ENCODE peak calls at places on chromosome 18, in six cellular contexts. W, C, Q, V, M and U are unnamed samples. For H3K9me3, the result is how much of the 10 kb centered on the place peaks cover.

GRCh38 chr18:50659091-50660003 is 99.5 kb downstream of the MAPK4 start:
- DNase-seq in Q (no peak), C (peak), V (no peak), M (no peak), W (no peak), U (peak)

GRCh38 chr18:57790316-57790715 is 12.8 kb downstream of the ATP8B1 start:
- DNase-seq in M (no peak), Q (no peak), W (no peak), V (no peak), C (no peak), U (no peak)

GRCh38 chr18:14144628-14144895 is 12.3 kb upstream of the ZNF519 start:
- DNase-seq in V (no peak), Q (no peak), C (no peak), W (no peak), M (no peak), U (no peak)

GRCh38 chr18:35026407-35027061 is 14.7 kb upstream of the MAPRE2 start:
- DNase-seq in C (no peak), V (no peak), M (no peak), Q (no peak), W (no peak), U (peak)

GRCh38 chr18:13308369-13308768 is 89.8 kb downstream of the LDLRAD4 start:
- DNase-seq in C (no peak), M (no peak), V (no peak), Q (no peak), W (no peak), U (no peak)

GRCh38 chr18:49876536-49876935 is 63.2 kb upstream of the ACAA2 start:
- DNase-seq in C (no peak), Q (no peak), W (no peak), V (no peak), M (no peak), U (no peak)

GRCh38 chr18:74375999-74376398 is 60.4 kb downstream of the C18orf63 start:
- DNase-seq in W (no peak), C (peak), M (no peak), Q (no peak), V (no peak), U (no peak)

GRCh38 chr18:36141576-36141975 is 11.9 kb downstream of the ELP2 start:
- DNase-seq in Q (no peak), M (no peak), C (no peak), V (no peak), W (no peak), U (no peak)

GRCh38 chr18:80067897-80068296 is 33.7 kb downstream of the RBFA start:
- DNase-seq in M (no peak), Q (no peak), W (no peak), V (no peak), C (no peak), U (no peak)

GRCh38 chr18:22709288-22710060 is 223.7 kb upstream of the RBBP8 start:
- DNase-seq in M (no peak), V (no peak), W (peak), Q (no peak), C (no peak), U (no peak)

GRCh38 chr18:22710628-22711380 is 222.3 kb upstream of the RBBP8 start:
- DNase-seq in W (peak), C (peak), M (peak), V (no peak), Q (no peak), U (peak)

GRCh38 chr18:55878224-55878623 is 290.2 kb upstream of the TCF4 start:
- DNase-seq in W (no peak), V (no peak), M (no peak), Q (no peak), C (no peak), U (no peak)

GRCh38 chr18:3248670-3249359 is 1.2 kb downstream of the MYL12A start:
- DNase-seq in V (peak), W (no peak), C (no peak), M (no peak), Q (no peak), U (no peak)

GRCh38 chr18:76450912-76451421 is 44.1 kb downstream of the ZNF516 start:
- DNase-seq in C (no peak), Q (peak), V (peak), W (no peak), M (peak), U (peak)

GRCh38 chr18:75864816-75865215 is 437.3 kb upstream of the SMIM21 start:
- DNase-seq in M (no peak), C (no peak), W (no peak), V (no peak), Q (no peak), U (no peak)

GRCh38 chr18:35344736-35345459 is 678 bp upstream of the ZNF24 start:
- DNase-seq in V (peak), Q (no peak), C (no peak), W (no peak), M (no peak), U (no peak)

GRCh38 chr18:63949068-63949737 is at the start of gene HMSD:
- DNase-seq in W (peak), Q (peak), V (peak), M (peak), C (peak), U (peak)

GRCh38 chr18:27713727-27714080 is 463.2 kb downstream of the CDH2 start:
- DNase-seq in V (no peak), Q (no peak), M (no peak), W (no peak), C (no peak), U (no peak)

GRCh38 chr18:31155498-31155897 is 7.2 kb downstream of the DSC1 start:
- DNase-seq in M (no peak), V (no peak), C (no peak), Q (no peak), W (no peak), U (no peak)

GRCh38 chr18:9851511-9851910 is 34.3 kb upstream of the TXNDC2 start:
- DNase-seq in Q (no peak), C (no peak), M (no peak), V (no peak), W (no peak), U (no peak)

GRCh38 chr18:49613141-49613641 is 51.3 kb downstream of the LIPG start:
- DNase-seq in W (no peak), M (no peak), Q (no peak), V (no peak), C (no peak), U (peak)

GRCh38 chr18:13918898-13919297 is 3.6 kb upstream of the MC2R start:
- DNase-seq in V (no peak), W (no peak), Q (no peak), C (no peak), M (no peak), U (no peak)

GRCh38 chr18:33820517-33821368 is 242.7 kb downstream of the ASXL3 start:
- DNase-seq in W (no peak), C (no peak), M (no peak), Q (no peak), V (peak), U (peak)

GRCh38 chr18:59725177-59725576 is 28.0 kb upstream of the CCBE1 start:
- DNase-seq in W (no peak), Q (no peak), M (no peak), C (no peak), V (no peak), U (no peak)

GRCh38 chr18:54742654-54743053 is 85.6 kb upstream of the RAB27B start:
- DNase-seq in Q (no peak), C (no peak), V (peak), M (peak), W (peak), U (no peak)

GRCh38 chr18:7059276-7059675 is 58.3 kb downstream of the LAMA1 start:
- DNase-seq in M (no peak), V (no peak), Q (no peak), C (no peak), W (no peak), U (no peak)

GRCh38 chr18:2811416-2811815 is 35.4 kb upstream of the EMILIN2 start:
- DNase-seq in Q (no peak), W (no peak), V (no peak), M (no peak), C (no peak), U (no peak)

GRCh38 chr18:73479472-73479871 is 611.7 kb upstream of the NETO1 start:
- DNase-seq in V (no peak), M (no peak), C (no peak), W (no peak), Q (no peak), U (no peak)

GRCh38 chr18:44651453-44651852 is 29.2 kb upstream of the SETBP1 start:
- DNase-seq in V (no peak), W (peak), M (no peak), C (peak), Q (no peak), U (peak)

GRCh38 chr18:58831610-58832009 is 33.1 kb upstream of the ZNF532 start:
- DNase-seq in Q (no peak), W (no peak), V (no peak), C (no peak), M (no peak), U (no peak)

GRCh38 chr18:38575648-38576047 is 1010.0 kb upstream of the CELF4 start:
- DNase-seq in M (no peak), Q (no peak), V (no peak), C (no peak), W (no peak), U (no peak)

GRCh38 chr18:55069497-55069896 is 110.2 kb upstream of the CCDC68 start:
- DNase-seq in C (no peak), Q (no peak), M (no peak), V (no peak), W (no peak), U (no peak)

GRCh38 chr18:2326999-2327398 is 244.3 kb downstream of the METTL4 start:
- DNase-seq in W (no peak), V (no peak), C (no peak), M (no peak), Q (no peak), U (no peak)

GRCh38 chr18:74604774-74605173 is 7.1 kb downstream of the ZNF407 start:
- DNase-seq in M (no peak), V (no peak), W (no peak), Q (no peak), C (no peak), U (no peak)

GRCh38 chr18:59155140-59155539 is 15.5 kb downstream of the SEC11C start:
- DNase-seq in Q (no peak), W (no peak), C (no peak), V (no peak), M (no peak), U (no peak)

GRCh38 chr18:43034683-43035500 is 80.6 kb downstream of the RIT2 start:
- DNase-seq in W (no peak), V (no peak), Q (no peak), M (no peak), C (no peak), U (peak)

GRCh38 chr18:8448091-8448490 is 161.1 kb upstream of the RAB12 start:
- DNase-seq in V (no peak), C (no peak), Q (no peak), W (no peak), M (no peak), U (no peak)

GRCh38 chr18:71028285-71028762 is 739.5 kb downstream of the SOCS6 start:
- DNase-seq in Q (no peak), C (no peak), V (no peak), W (no peak), M (no peak), U (peak)
- H3K9me3 ChIP-seq in Q (under half), C (under half), V (under half), W (under half), M (under half), U (under half)

DNA sequence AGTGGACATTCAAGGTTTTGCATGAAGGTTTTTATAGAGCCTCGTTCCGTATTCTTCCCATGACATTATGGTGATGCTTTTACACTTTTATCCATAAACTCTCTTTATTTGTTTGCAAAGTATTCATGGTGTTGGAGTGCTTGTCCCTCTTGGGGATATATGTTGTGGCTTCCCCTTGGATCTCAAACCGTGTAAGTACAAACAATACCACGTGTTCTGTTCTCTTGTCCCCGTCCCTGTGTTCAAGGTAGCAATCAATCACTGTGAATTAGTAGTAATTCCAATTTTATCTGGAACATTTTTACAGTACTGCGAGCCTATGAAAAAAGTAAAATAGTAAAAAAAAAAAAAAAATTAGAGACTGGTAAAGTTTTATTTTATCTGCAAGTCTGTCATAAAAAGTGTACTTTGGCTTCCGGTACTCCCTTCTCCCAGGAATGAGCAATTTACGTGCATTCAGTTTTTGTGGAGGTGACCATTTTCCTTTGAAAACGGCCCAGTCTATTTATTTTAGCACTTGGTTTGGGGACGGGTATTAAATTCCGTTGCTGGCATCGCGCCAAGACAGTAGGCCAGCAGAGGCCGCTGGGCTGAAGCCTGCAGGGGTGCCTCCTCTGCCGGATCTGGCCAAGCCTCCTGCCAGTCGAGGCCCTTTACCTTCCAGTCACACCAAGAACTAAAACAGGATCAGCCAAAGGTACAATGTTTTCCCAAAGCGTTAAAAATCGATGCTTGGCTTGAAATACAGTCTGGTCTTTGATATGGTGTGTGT is 175.7 kb downstream of the SOCS6 start:
- DNase-seq in M (peak), Q (peak), V (peak), C (peak), W (peak), U (peak)
- H3K4me3 ChIP-seq in M (peak), Q (no peak), V (peak), C (peak), W (no peak), U (peak)

DNA sequence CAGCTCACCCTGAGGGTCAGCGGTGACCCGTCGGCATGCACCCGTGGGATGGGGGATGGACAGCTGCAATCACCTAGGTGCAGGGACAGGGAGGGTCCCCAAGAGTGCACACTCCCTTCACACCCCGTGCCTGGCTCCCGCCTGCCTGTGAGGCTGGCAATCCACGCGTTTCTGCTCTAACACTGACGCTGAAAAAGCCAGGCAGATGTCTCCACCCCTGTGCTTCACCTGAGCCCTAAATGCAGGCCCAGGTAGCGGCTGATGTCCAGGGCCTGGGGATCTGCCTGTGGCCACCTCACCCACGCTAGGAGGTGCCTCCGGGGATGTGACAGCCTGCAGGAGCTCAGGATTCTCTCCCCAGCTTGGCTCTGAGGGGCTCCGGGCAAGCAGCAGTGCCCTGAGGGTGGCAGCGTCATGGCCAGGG is 212.0 kb upstream of the SALL3 start:
- DNase-seq in W (no peak), V (no peak), Q (no peak), M (no peak), C (no peak), U (no peak)
- H3K9me3 ChIP-seq in W (under half), V (under half), Q (under half), M (under half), C (under half), U (under half)

DNA sequence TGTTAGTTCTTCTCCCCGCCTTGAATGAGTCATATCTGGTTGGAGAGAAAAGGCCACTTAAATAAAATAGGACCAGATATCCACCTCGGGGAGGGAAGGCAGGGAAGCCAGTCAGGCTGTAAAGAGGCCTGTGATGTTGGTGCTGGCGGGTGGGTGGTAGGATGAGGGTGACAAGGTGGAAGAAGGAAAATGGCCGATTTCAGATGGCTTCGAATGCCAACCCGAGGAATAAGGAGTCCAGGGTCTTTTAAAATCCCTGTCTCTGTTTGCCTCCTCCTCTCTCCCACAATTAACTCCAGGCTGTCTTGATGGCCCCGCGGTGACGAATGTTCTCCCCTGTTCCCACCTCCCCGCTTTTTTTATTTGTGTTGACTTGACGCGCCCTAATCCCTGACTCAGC is 41.5 kb downstream of the CELF4 start:
- DNase-seq in M (no peak), Q (no peak), V (no peak), W (no peak), C (no peak), U (no peak)
- H3K4me3 ChIP-seq in M (peak), Q (no peak), V (peak), W (no peak), C (peak), U (peak)

GRCh38 chr18:48197819-48198218 is 211.4 kb downstream of the ZBTB7C start:
- DNase-seq in W (no peak), C (no peak), V (no peak), M (no peak), Q (no peak), U (no peak)
- H3K9me3 ChIP-seq in W (under half), C (under half), V (under half), M (under half), Q (under half), U (under half)